ENCODE peak calls at places on chromosomes 13 and 19, in eight cellular contexts. U, O, V, Q, J, K, S and P are unnamed samples.
A peak's percentile ranks its signal among the peaks of the same experiment; 100 is the strongest.

GRCh38 chr13:35953537-35954206 is 177.5 kb downstream of the DCLK1 start:
- DNase-seq in U (peak; percentile 79), O (no peak), V (no peak), Q (peak; percentile 97), J (peak; percentile 98), K (no peak), S (peak; percentile 98), P (no peak)

GRCh38 chr19:14090509-14091085 is at the start of gene SAMD1:
- DNase-seq in U (peak; percentile 68), O (peak; percentile 57), V (peak; percentile 87), Q (peak; percentile 79), J (peak; percentile 62), K (peak; percentile 77), S (peak; percentile 60), P (peak; percentile 90)

GRCh38 chr19:39412100-39412866 is at the start of gene PLEKHG2:
- DNase-seq in U (peak; percentile 100), O (peak; percentile 88), V (peak; percentile 91), Q (peak; percentile 100), J (peak; percentile 100), K (peak; percentile 85), S (peak; percentile 99), P (peak; percentile 98)

GRCh38 chr13:85825454-85825853 is 26.2 kb upstream of the SLITRK6 start:
- DNase-seq in U (no peak), O (no peak), V (no peak), Q (no peak), J (no peak), K (no peak), S (no peak), P (no peak)

GRCh38 chr19:35843676-35844481 is 8.4 kb downstream of the NPHS1 start:
- DNase-seq in U (no peak), O (no peak), V (no peak), Q (no peak), J (no peak), K (no peak), S (no peak), P (no peak)

GRCh38 chr13:110650436-110650835 is 35.1 kb downstream of the NAXD start:
- DNase-seq in U (no peak), O (no peak), V (no peak), Q (no peak), J (no peak), K (no peak), S (no peak), P (no peak)

GRCh38 chr19:507286-508203 is at the start of gene TPGS1:
- DNase-seq in U (peak; percentile 100), O (peak; percentile 69), V (peak; percentile 78), Q (peak; percentile 100), J (peak; percentile 40), K (peak; percentile 59), S (peak; percentile 40), P (peak; percentile 95)

GRCh38 chr19:29676586-29676985 is 11.3 kb downstream of the PLEKHF1 start:
- DNase-seq in U (no peak), O (no peak), V (no peak), Q (no peak), J (no peak), K (no peak), S (no peak), P (no peak)

GRCh38 chr19:39846678-39847486 is 703 bp upstream of the FBL start:
- DNase-seq in U (no peak), O (no peak), V (no peak), Q (no peak), J (no peak), K (no peak), S (no peak), P (no peak)

GRCh38 chr19:19334063-19334988 is 13.7 kb downstream of the MAU2 start:
- DNase-seq in U (no peak), O (no peak), V (no peak), Q (no peak), J (no peak), K (no peak), S (no peak), P (no peak)

GRCh38 chr19:29029271-29029670 is 183.7 kb downstream of the UQCRFS1 start:
- DNase-seq in U (no peak), O (no peak), V (no peak), Q (no peak), J (no peak), K (no peak), S (no peak), P (no peak)

GRCh38 chr13:113664751-113665581 is 2.1 kb upstream of the GRK1 start:
- DNase-seq in U (no peak), O (no peak), V (no peak), Q (no peak), J (no peak), K (no peak), S (no peak), P (peak; percentile 75)